ENCODE peak calls at places on chromosomes 3 and 15, in six cellular contexts. One of them, this sample, is unnamed.

GRCh38 chr3:70880416-70880815 is 568.0 kb upstream of the MDFIC2 start:
- DNase-seq in B cell: no peak
- DNase-seq in stimulated activated CD4-positive, alpha-beta T cell treated with anti-CD3 and anti-CD28 coated beads, Interleukin-15, amount 100 ng/mL, for 24 hours: no peak
- DNase-seq in cardiac muscle cell: no peak
- DNase-seq in AG10803: peak; percentile 51
- DNase-seq in stimulated activated CD8-positive, alpha-beta memory T cell treated with anti-CD3 and anti-CD28 coated beads, Interleukin-2, amount 100 ng/mL, for 48 hours: no peak
- DNase-seq in this sample: no peak

GRCh38 chr3:165185707-165186327 is 10.4 kb downstream of the SLITRK3 start:
- DNase-seq in B cell: peak; percentile 38
- DNase-seq in stimulated activated CD4-positive, alpha-beta T cell treated with anti-CD3 and anti-CD28 coated beads, Interleukin-15, amount 100 ng/mL, for 24 hours: peak; percentile 40
- DNase-seq in cardiac muscle cell: peak; percentile 75
- DNase-seq in AG10803: peak; percentile 56
- DNase-seq in stimulated activated CD8-positive, alpha-beta memory T cell treated with anti-CD3 and anti-CD28 coated beads, Interleukin-2, amount 100 ng/mL, for 48 hours: no peak
- DNase-seq in this sample: peak; percentile 37

GRCh38 chr3:188594137-188594536 is 440.2 kb downstream of the LPP start:
- DNase-seq in B cell: no peak
- DNase-seq in stimulated activated CD4-positive, alpha-beta T cell treated with anti-CD3 and anti-CD28 coated beads, Interleukin-15, amount 100 ng/mL, for 24 hours: no peak
- DNase-seq in cardiac muscle cell: peak; percentile 90
- DNase-seq in AG10803: peak; percentile 96
- DNase-seq in stimulated activated CD8-positive, alpha-beta memory T cell treated with anti-CD3 and anti-CD28 coated beads, Interleukin-2, amount 100 ng/mL, for 48 hours: no peak
- DNase-seq in this sample: no peak

GRCh38 chr15:77387355-77388105 is 32.4 kb downstream of the PEAK1 start:
- DNase-seq in B cell: no peak
- DNase-seq in stimulated activated CD4-positive, alpha-beta T cell treated with anti-CD3 and anti-CD28 coated beads, Interleukin-15, amount 100 ng/mL, for 24 hours: no peak
- DNase-seq in cardiac muscle cell: peak; percentile 18
- DNase-seq in AG10803: peak; percentile 18
- DNase-seq in stimulated activated CD8-positive, alpha-beta memory T cell treated with anti-CD3 and anti-CD28 coated beads, Interleukin-2, amount 100 ng/mL, for 48 hours: no peak
- DNase-seq in this sample: no peak

GRCh38 chr3:11367116-11367781 is 95.1 kb downstream of the ATG7 start:
- DNase-seq in B cell: no peak
- DNase-seq in stimulated activated CD4-positive, alpha-beta T cell treated with anti-CD3 and anti-CD28 coated beads, Interleukin-15, amount 100 ng/mL, for 24 hours: no peak
- DNase-seq in cardiac muscle cell: peak; percentile 96
- DNase-seq in AG10803: peak; percentile 85
- DNase-seq in stimulated activated CD8-positive, alpha-beta memory T cell treated with anti-CD3 and anti-CD28 coated beads, Interleukin-2, amount 100 ng/mL, for 48 hours: no peak
- DNase-seq in this sample: no peak

GRCh38 chr3:126447456-126448106 is 28.1 kb downstream of the ZXDC start:
- DNase-seq in B cell: no peak
- DNase-seq in stimulated activated CD4-positive, alpha-beta T cell treated with anti-CD3 and anti-CD28 coated beads, Interleukin-15, amount 100 ng/mL, for 24 hours: no peak
- DNase-seq in cardiac muscle cell: no peak
- DNase-seq in AG10803: peak; percentile 31
- DNase-seq in stimulated activated CD8-positive, alpha-beta memory T cell treated with anti-CD3 and anti-CD28 coated beads, Interleukin-2, amount 100 ng/mL, for 48 hours: no peak
- DNase-seq in this sample: no peak

GRCh38 chr15:31275331-31276262 is 51.0 kb upstream of the KLF13 start:
- DNase-seq in B cell: no peak
- DNase-seq in stimulated activated CD4-positive, alpha-beta T cell treated with anti-CD3 and anti-CD28 coated beads, Interleukin-15, amount 100 ng/mL, for 24 hours: no peak
- DNase-seq in cardiac muscle cell: no peak
- DNase-seq in AG10803: no peak
- DNase-seq in stimulated activated CD8-positive, alpha-beta memory T cell treated with anti-CD3 and anti-CD28 coated beads, Interleukin-2, amount 100 ng/mL, for 48 hours: no peak
- DNase-seq in this sample: no peak

GRCh38 chr3:59286791-59287531 is 237.1 kb upstream of the CFAP20DC start:
- DNase-seq in B cell: no peak
- DNase-seq in stimulated activated CD4-positive, alpha-beta T cell treated with anti-CD3 and anti-CD28 coated beads, Interleukin-15, amount 100 ng/mL, for 24 hours: peak; percentile 53
- DNase-seq in cardiac muscle cell: peak; percentile 21
- DNase-seq in AG10803: peak; percentile 69
- DNase-seq in stimulated activated CD8-positive, alpha-beta memory T cell treated with anti-CD3 and anti-CD28 coated beads, Interleukin-2, amount 100 ng/mL, for 48 hours: peak; percentile 10
- DNase-seq in this sample: peak; percentile 52

GRCh38 chr3:158158969-158159368 is 49.1 kb downstream of the RSRC1 start:
- DNase-seq in B cell: no peak
- DNase-seq in stimulated activated CD4-positive, alpha-beta T cell treated with anti-CD3 and anti-CD28 coated beads, Interleukin-15, amount 100 ng/mL, for 24 hours: no peak
- DNase-seq in cardiac muscle cell: no peak
- DNase-seq in AG10803: no peak
- DNase-seq in stimulated activated CD8-positive, alpha-beta memory T cell treated with anti-CD3 and anti-CD28 coated beads, Interleukin-2, amount 100 ng/mL, for 48 hours: no peak
- DNase-seq in this sample: no peak

GRCh38 chr15:45187894-45188830 is at the start of gene SHF:
- DNase-seq in B cell: peak; percentile 90
- DNase-seq in stimulated activated CD4-positive, alpha-beta T cell treated with anti-CD3 and anti-CD28 coated beads, Interleukin-15, amount 100 ng/mL, for 24 hours: peak; percentile 85
- DNase-seq in cardiac muscle cell: peak; percentile 67
- DNase-seq in AG10803: peak; percentile 29
- DNase-seq in stimulated activated CD8-positive, alpha-beta memory T cell treated with anti-CD3 and anti-CD28 coated beads, Interleukin-2, amount 100 ng/mL, for 48 hours: peak; percentile 62
- DNase-seq in this sample: peak; percentile 84

GRCh38 chr3:118675305-118675704 is 359.3 kb downstream of the IGSF11 start:
- DNase-seq in B cell: no peak
- DNase-seq in stimulated activated CD4-positive, alpha-beta T cell treated with anti-CD3 and anti-CD28 coated beads, Interleukin-15, amount 100 ng/mL, for 24 hours: no peak
- DNase-seq in cardiac muscle cell: no peak
- DNase-seq in AG10803: no peak
- DNase-seq in stimulated activated CD8-positive, alpha-beta memory T cell treated with anti-CD3 and anti-CD28 coated beads, Interleukin-2, amount 100 ng/mL, for 48 hours: no peak
- DNase-seq in this sample: no peak

GRCh38 chr3:20352547-20353164 is 166.7 kb upstream of the SGO1 start:
- DNase-seq in B cell: no peak
- DNase-seq in stimulated activated CD4-positive, alpha-beta T cell treated with anti-CD3 and anti-CD28 coated beads, Interleukin-15, amount 100 ng/mL, for 24 hours: no peak
- DNase-seq in cardiac muscle cell: peak; percentile 59
- DNase-seq in AG10803: no peak
- DNase-seq in stimulated activated CD8-positive, alpha-beta memory T cell treated with anti-CD3 and anti-CD28 coated beads, Interleukin-2, amount 100 ng/mL, for 48 hours: no peak
- DNase-seq in this sample: no peak

GRCh38 chr3:115615001-115615447 is 8.3 kb upstream of the GAP43 start:
- DNase-seq in B cell: no peak
- DNase-seq in stimulated activated CD4-positive, alpha-beta T cell treated with anti-CD3 and anti-CD28 coated beads, Interleukin-15, amount 100 ng/mL, for 24 hours: no peak
- DNase-seq in cardiac muscle cell: peak; percentile 12
- DNase-seq in AG10803: no peak
- DNase-seq in stimulated activated CD8-positive, alpha-beta memory T cell treated with anti-CD3 and anti-CD28 coated beads, Interleukin-2, amount 100 ng/mL, for 48 hours: no peak
- DNase-seq in this sample: no peak

GRCh38 chr15:57327985-57328471 is 48.3 kb upstream of the CGNL1 start:
- DNase-seq in B cell: no peak
- DNase-seq in stimulated activated CD4-positive, alpha-beta T cell treated with anti-CD3 and anti-CD28 coated beads, Interleukin-15, amount 100 ng/mL, for 24 hours: no peak
- DNase-seq in cardiac muscle cell: peak; percentile 85
- DNase-seq in AG10803: peak; percentile 87
- DNase-seq in stimulated activated CD8-positive, alpha-beta memory T cell treated with anti-CD3 and anti-CD28 coated beads, Interleukin-2, amount 100 ng/mL, for 48 hours: no peak
- DNase-seq in this sample: no peak

GRCh38 chr3:123390865-123391613 is 57.9 kb downstream of the ADCY5 start:
- DNase-seq in B cell: no peak
- DNase-seq in stimulated activated CD4-positive, alpha-beta T cell treated with anti-CD3 and anti-CD28 coated beads, Interleukin-15, amount 100 ng/mL, for 24 hours: no peak
- DNase-seq in cardiac muscle cell: no peak
- DNase-seq in AG10803: peak; percentile 77
- DNase-seq in stimulated activated CD8-positive, alpha-beta memory T cell treated with anti-CD3 and anti-CD28 coated beads, Interleukin-2, amount 100 ng/mL, for 48 hours: no peak
- DNase-seq in this sample: no peak

GRCh38 chr15:20106026-20106425 is 435.6 kb downstream of the GOLGA6L6 start:
- DNase-seq in B cell: no peak
- DNase-seq in stimulated activated CD4-positive, alpha-beta T cell treated with anti-CD3 and anti-CD28 coated beads, Interleukin-15, amount 100 ng/mL, for 24 hours: no peak
- DNase-seq in cardiac muscle cell: no peak
- DNase-seq in AG10803: no peak
- DNase-seq in stimulated activated CD8-positive, alpha-beta memory T cell treated with anti-CD3 and anti-CD28 coated beads, Interleukin-2, amount 100 ng/mL, for 48 hours: no peak
- DNase-seq in this sample: peak; percentile 8

GRCh38 chr15:82832601-82833209 is 23.3 kb downstream of the WHAMM start:
- DNase-seq in B cell: no peak
- DNase-seq in stimulated activated CD4-positive, alpha-beta T cell treated with anti-CD3 and anti-CD28 coated beads, Interleukin-15, amount 100 ng/mL, for 24 hours: peak; percentile 66
- DNase-seq in cardiac muscle cell: peak; percentile 77
- DNase-seq in AG10803: peak; percentile 87
- DNase-seq in stimulated activated CD8-positive, alpha-beta memory T cell treated with anti-CD3 and anti-CD28 coated beads, Interleukin-2, amount 100 ng/mL, for 48 hours: no peak
- DNase-seq in this sample: peak; percentile 67

GRCh38 chr3:4322635-4323034 is 19.5 kb downstream of the SETMAR start:
- DNase-seq in B cell: no peak
- DNase-seq in stimulated activated CD4-positive, alpha-beta T cell treated with anti-CD3 and anti-CD28 coated beads, Interleukin-15, amount 100 ng/mL, for 24 hours: no peak
- DNase-seq in cardiac muscle cell: peak; percentile 97
- DNase-seq in AG10803: peak; percentile 96
- DNase-seq in stimulated activated CD8-positive, alpha-beta memory T cell treated with anti-CD3 and anti-CD28 coated beads, Interleukin-2, amount 100 ng/mL, for 48 hours: no peak
- DNase-seq in this sample: no peak

GRCh38 chr3:155202626-155203025 is 90.9 kb downstream of the STRIT1 start:
- DNase-seq in B cell: no peak
- DNase-seq in stimulated activated CD4-positive, alpha-beta T cell treated with anti-CD3 and anti-CD28 coated beads, Interleukin-15, amount 100 ng/mL, for 24 hours: no peak
- DNase-seq in cardiac muscle cell: peak; percentile 14
- DNase-seq in AG10803: peak; percentile 97
- DNase-seq in stimulated activated CD8-positive, alpha-beta memory T cell treated with anti-CD3 and anti-CD28 coated beads, Interleukin-2, amount 100 ng/mL, for 48 hours: no peak
- DNase-seq in this sample: no peak

GRCh38 chr15:51623386-51623938 is 891 bp upstream of the DMXL2 start:
- DNase-seq in B cell: no peak
- DNase-seq in stimulated activated CD4-positive, alpha-beta T cell treated with anti-CD3 and anti-CD28 coated beads, Interleukin-15, amount 100 ng/mL, for 24 hours: no peak
- DNase-seq in cardiac muscle cell: peak; percentile 13
- DNase-seq in AG10803: no peak
- DNase-seq in stimulated activated CD8-positive, alpha-beta memory T cell treated with anti-CD3 and anti-CD28 coated beads, Interleukin-2, amount 100 ng/mL, for 48 hours: no peak
- DNase-seq in this sample: no peak

GRCh38 chr3:142027713-142028112 is 121.6 kb downstream of the TFDP2 start:
- DNase-seq in B cell: no peak
- DNase-seq in stimulated activated CD4-positive, alpha-beta T cell treated with anti-CD3 and anti-CD28 coated beads, Interleukin-15, amount 100 ng/mL, for 24 hours: peak; percentile 48
- DNase-seq in cardiac muscle cell: peak; percentile 49
- DNase-seq in AG10803: peak; percentile 44
- DNase-seq in stimulated activated CD8-positive, alpha-beta memory T cell treated with anti-CD3 and anti-CD28 coated beads, Interleukin-2, amount 100 ng/mL, for 48 hours: peak; percentile 2
- DNase-seq in this sample: peak; percentile 54

GRCh38 chr15:89389841-89390603 is 55.4 kb upstream of the POLG start:
- DNase-seq in B cell: no peak
- DNase-seq in stimulated activated CD4-positive, alpha-beta T cell treated with anti-CD3 and anti-CD28 coated beads, Interleukin-15, amount 100 ng/mL, for 24 hours: no peak
- DNase-seq in cardiac muscle cell: no peak
- DNase-seq in AG10803: no peak
- DNase-seq in stimulated activated CD8-positive, alpha-beta memory T cell treated with anti-CD3 and anti-CD28 coated beads, Interleukin-2, amount 100 ng/mL, for 48 hours: no peak
- DNase-seq in this sample: no peak

GRCh38 chr3:107068980-107069379 is 308.3 kb upstream of the CCDC54 start:
- DNase-seq in B cell: no peak
- DNase-seq in stimulated activated CD4-positive, alpha-beta T cell treated with anti-CD3 and anti-CD28 coated beads, Interleukin-15, amount 100 ng/mL, for 24 hours: peak; percentile 1
- DNase-seq in cardiac muscle cell: peak; percentile 93
- DNase-seq in AG10803: peak; percentile 90
- DNase-seq in stimulated activated CD8-positive, alpha-beta memory T cell treated with anti-CD3 and anti-CD28 coated beads, Interleukin-2, amount 100 ng/mL, for 48 hours: no peak
- DNase-seq in this sample: no peak

GRCh38 chr3:131796558-131796957 is 238.3 kb downstream of the CPNE4 start:
- DNase-seq in B cell: no peak
- DNase-seq in stimulated activated CD4-positive, alpha-beta T cell treated with anti-CD3 and anti-CD28 coated beads, Interleukin-15, amount 100 ng/mL, for 24 hours: no peak
- DNase-seq in cardiac muscle cell: no peak
- DNase-seq in AG10803: no peak
- DNase-seq in stimulated activated CD8-positive, alpha-beta memory T cell treated with anti-CD3 and anti-CD28 coated beads, Interleukin-2, amount 100 ng/mL, for 48 hours: no peak
- DNase-seq in this sample: peak; percentile 10

GRCh38 chr15:81189583-81190283 is 6.9 kb upstream of the IL16 start:
- DNase-seq in B cell: no peak
- DNase-seq in stimulated activated CD4-positive, alpha-beta T cell treated with anti-CD3 and anti-CD28 coated beads, Interleukin-15, amount 100 ng/mL, for 24 hours: no peak
- DNase-seq in cardiac muscle cell: peak; percentile 98
- DNase-seq in AG10803: peak; percentile 99
- DNase-seq in stimulated activated CD8-positive, alpha-beta memory T cell treated with anti-CD3 and anti-CD28 coated beads, Interleukin-2, amount 100 ng/mL, for 48 hours: no peak
- DNase-seq in this sample: no peak

GRCh38 chr15:75230016-75230343 is 28.2 kb upstream of the GOLGA6C start:
- DNase-seq in B cell: peak; percentile 10
- DNase-seq in stimulated activated CD4-positive, alpha-beta T cell treated with anti-CD3 and anti-CD28 coated beads, Interleukin-15, amount 100 ng/mL, for 24 hours: peak; percentile 0
- DNase-seq in cardiac muscle cell: no peak
- DNase-seq in AG10803: no peak
- DNase-seq in stimulated activated CD8-positive, alpha-beta memory T cell treated with anti-CD3 and anti-CD28 coated beads, Interleukin-2, amount 100 ng/mL, for 48 hours: no peak
- DNase-seq in this sample: no peak

GRCh38 chr3:33717616-33717865 is 513 bp downstream of the CLASP2 start:
- DNase-seq in B cell: no peak
- DNase-seq in stimulated activated CD4-positive, alpha-beta T cell treated with anti-CD3 and anti-CD28 coated beads, Interleukin-15, amount 100 ng/mL, for 24 hours: peak; percentile 75
- DNase-seq in cardiac muscle cell: peak; percentile 73
- DNase-seq in AG10803: no peak
- DNase-seq in stimulated activated CD8-positive, alpha-beta memory T cell treated with anti-CD3 and anti-CD28 coated beads, Interleukin-2, amount 100 ng/mL, for 48 hours: no peak
- DNase-seq in this sample: peak; percentile 68

GRCh38 chr3:180362081-180362480 is 239.9 kb upstream of the TTC14 start:
- DNase-seq in B cell: no peak
- DNase-seq in stimulated activated CD4-positive, alpha-beta T cell treated with anti-CD3 and anti-CD28 coated beads, Interleukin-15, amount 100 ng/mL, for 24 hours: no peak
- DNase-seq in cardiac muscle cell: no peak
- DNase-seq in AG10803: no peak
- DNase-seq in stimulated activated CD8-positive, alpha-beta memory T cell treated with anti-CD3 and anti-CD28 coated beads, Interleukin-2, amount 100 ng/mL, for 48 hours: no peak
- DNase-seq in this sample: no peak

GRCh38 chr3:195286115-195286872 is 15.3 kb upstream of the XXYLT1 start:
- DNase-seq in B cell: no peak
- DNase-seq in stimulated activated CD4-positive, alpha-beta T cell treated with anti-CD3 and anti-CD28 coated beads, Interleukin-15, amount 100 ng/mL, for 24 hours: no peak
- DNase-seq in cardiac muscle cell: peak; percentile 61
- DNase-seq in AG10803: peak; percentile 56
- DNase-seq in stimulated activated CD8-positive, alpha-beta memory T cell treated with anti-CD3 and anti-CD28 coated beads, Interleukin-2, amount 100 ng/mL, for 48 hours: no peak
- DNase-seq in this sample: no peak

GRCh38 chr3:149983628-149984027 is 12.9 kb upstream of the PFN2 start:
- DNase-seq in B cell: no peak
- DNase-seq in stimulated activated CD4-positive, alpha-beta T cell treated with anti-CD3 and anti-CD28 coated beads, Interleukin-15, amount 100 ng/mL, for 24 hours: no peak
- DNase-seq in cardiac muscle cell: no peak
- DNase-seq in AG10803: no peak
- DNase-seq in stimulated activated CD8-positive, alpha-beta memory T cell treated with anti-CD3 and anti-CD28 coated beads, Interleukin-2, amount 100 ng/mL, for 48 hours: no peak
- DNase-seq in this sample: no peak

GRCh38 chr3:72907851-72908620 is 20.2 kb downstream of the GXYLT2 start:
- DNase-seq in B cell: no peak
- DNase-seq in stimulated activated CD4-positive, alpha-beta T cell treated with anti-CD3 and anti-CD28 coated beads, Interleukin-15, amount 100 ng/mL, for 24 hours: no peak
- DNase-seq in cardiac muscle cell: peak; percentile 93
- DNase-seq in AG10803: peak; percentile 99
- DNase-seq in stimulated activated CD8-positive, alpha-beta memory T cell treated with anti-CD3 and anti-CD28 coated beads, Interleukin-2, amount 100 ng/mL, for 48 hours: no peak
- DNase-seq in this sample: no peak

GRCh38 chr15:52858388-52859176 is 68.4 kb upstream of the ONECUT1 start:
- DNase-seq in B cell: no peak
- DNase-seq in stimulated activated CD4-positive, alpha-beta T cell treated with anti-CD3 and anti-CD28 coated beads, Interleukin-15, amount 100 ng/mL, for 24 hours: no peak
- DNase-seq in cardiac muscle cell: no peak
- DNase-seq in AG10803: no peak
- DNase-seq in stimulated activated CD8-positive, alpha-beta memory T cell treated with anti-CD3 and anti-CD28 coated beads, Interleukin-2, amount 100 ng/mL, for 48 hours: no peak
- DNase-seq in this sample: no peak

GRCh38 chr3:124837730-124838186 is 49.4 kb downstream of the ITGB5 start:
- DNase-seq in B cell: no peak
- DNase-seq in stimulated activated CD4-positive, alpha-beta T cell treated with anti-CD3 and anti-CD28 coated beads, Interleukin-15, amount 100 ng/mL, for 24 hours: no peak
- DNase-seq in cardiac muscle cell: peak; percentile 79
- DNase-seq in AG10803: peak; percentile 86
- DNase-seq in stimulated activated CD8-positive, alpha-beta memory T cell treated with anti-CD3 and anti-CD28 coated beads, Interleukin-2, amount 100 ng/mL, for 48 hours: no peak
- DNase-seq in this sample: no peak

GRCh38 chr3:129015388-129016105 is 14.4 kb downstream of the EFCC1 start:
- DNase-seq in B cell: no peak
- DNase-seq in stimulated activated CD4-positive, alpha-beta T cell treated with anti-CD3 and anti-CD28 coated beads, Interleukin-15, amount 100 ng/mL, for 24 hours: peak; percentile 55
- DNase-seq in cardiac muscle cell: peak; percentile 36
- DNase-seq in AG10803: no peak
- DNase-seq in stimulated activated CD8-positive, alpha-beta memory T cell treated with anti-CD3 and anti-CD28 coated beads, Interleukin-2, amount 100 ng/mL, for 48 hours: no peak
- DNase-seq in this sample: peak; percentile 66

GRCh38 chr3:16174389-16174788 is at the start of gene GALNT15:
- DNase-seq in B cell: no peak
- DNase-seq in stimulated activated CD4-positive, alpha-beta T cell treated with anti-CD3 and anti-CD28 coated beads, Interleukin-15, amount 100 ng/mL, for 24 hours: no peak
- DNase-seq in cardiac muscle cell: peak; percentile 97
- DNase-seq in AG10803: peak; percentile 98
- DNase-seq in stimulated activated CD8-positive, alpha-beta memory T cell treated with anti-CD3 and anti-CD28 coated beads, Interleukin-2, amount 100 ng/mL, for 48 hours: no peak
- DNase-seq in this sample: no peak

GRCh38 chr3:139473155-139473771 is 3.1 kb downstream of the RBP2 start:
- DNase-seq in B cell: no peak
- DNase-seq in stimulated activated CD4-positive, alpha-beta T cell treated with anti-CD3 and anti-CD28 coated beads, Interleukin-15, amount 100 ng/mL, for 24 hours: no peak
- DNase-seq in cardiac muscle cell: no peak
- DNase-seq in AG10803: no peak
- DNase-seq in stimulated activated CD8-positive, alpha-beta memory T cell treated with anti-CD3 and anti-CD28 coated beads, Interleukin-2, amount 100 ng/mL, for 48 hours: no peak
- DNase-seq in this sample: no peak

GRCh38 chr3:148955544-148956346 is 35.6 kb upstream of the GYG1 start:
- DNase-seq in B cell: no peak
- DNase-seq in stimulated activated CD4-positive, alpha-beta T cell treated with anti-CD3 and anti-CD28 coated beads, Interleukin-15, amount 100 ng/mL, for 24 hours: peak; percentile 16
- DNase-seq in cardiac muscle cell: peak; percentile 94
- DNase-seq in AG10803: peak; percentile 96
- DNase-seq in stimulated activated CD8-positive, alpha-beta memory T cell treated with anti-CD3 and anti-CD28 coated beads, Interleukin-2, amount 100 ng/mL, for 48 hours: no peak
- DNase-seq in this sample: no peak

This sample was measured in activated CD4-positive, alpha-beta memory T cell treated with anti-CD3 and anti-CD28 coated beads for 36 hours.